ENCODE peak calls at places on chromosome 3, in seven cellular contexts. P, W, D, E, M, R and V are unnamed samples.

GRCh38 chr3:58835075-58835474 is 168.5 kb upstream of the FAM3D start:
- DNase-seq in P (no peak), W (peak; percentile 64), D (peak; percentile 18), E (no peak), M (no peak), R (no peak), V (no peak)

GRCh38 chr3:4633078-4634004 is 140.2 kb downstream of the ITPR1 start:
- DNase-seq in P (peak; percentile 39), W (peak; percentile 83), D (peak; percentile 55), E (peak; percentile 27), M (peak; percentile 74), R (no peak), V (peak; percentile 73)

GRCh38 chr3:24270204-24270671 is 224.4 kb downstream of the THRB start:
- DNase-seq in P (no peak), W (peak; percentile 74), D (no peak), E (no peak), M (no peak), R (no peak), V (no peak)

GRCh38 chr3:173977747-173978146 is 580.2 kb downstream of the NLGN1 start:
- DNase-seq in P (no peak), W (peak; percentile 44), D (no peak), E (no peak), M (no peak), R (no peak), V (no peak)

GRCh38 chr3:76367281-76367680 is 581.9 kb upstream of the ZNF717 start:
- DNase-seq in P (no peak), W (no peak), D (no peak), E (no peak), M (no peak), R (no peak), V (no peak)

GRCh38 chr3:64889991-64890390 is 202.2 kb upstream of the ADAMTS9 start:
- DNase-seq in P (no peak), W (no peak), D (no peak), E (no peak), M (no peak), R (no peak), V (no peak)

GRCh38 chr3:141448606-141449216 is 38.1 kb upstream of the RASA2 start:
- DNase-seq in P (no peak), W (no peak), D (peak; percentile 61), E (no peak), M (no peak), R (no peak), V (no peak)

GRCh38 chr3:60154011-60154410 is 1097.2 kb downstream of the FHIT start:
- DNase-seq in P (no peak), W (peak; percentile 54), D (no peak), E (no peak), M (no peak), R (no peak), V (no peak)